ENCODE peak calls at places on chromosome 18, in five cellular contexts. O is astrocyte, I is H1, K is PC-3, G is neuronal stem cell. S is an unnamed sample.

GRCh38 chr18:50981381-50981780 is 13.5 kb downstream of the ELAC1 start:
- DNase-seq in O (peak; percentile 42), I (no peak), K (no peak), G (no peak), S (no peak)

GRCh38 chr18:35513181-35513932 is 15.6 kb upstream of the INO80C start:
- DNase-seq in O (peak; percentile 81), I (no peak), K (peak; percentile 17), G (no peak), S (peak; percentile 97)

GRCh38 chr18:22713511-22713910 is 219.6 kb upstream of the RBBP8 start:
- DNase-seq in O (peak; percentile 49), I (no peak), K (no peak), G (no peak), S (no peak)

GRCh38 chr18:61954347-61954746 is 61.5 kb upstream of the RNF152 start:
- DNase-seq in O (no peak), I (no peak), K (no peak), G (no peak), S (no peak)

GRCh38 chr18:26741041-26741440 is 124.5 kb downstream of the AQP4 start:
- DNase-seq in O (no peak), I (no peak), K (peak; percentile 82), G (no peak), S (no peak)

GRCh38 chr18:11308499-11308898 is 159.1 kb upstream of the PIEZO2 start:
- DNase-seq in O (peak; percentile 68), I (no peak), K (no peak), G (no peak), S (no peak)

GRCh38 chr18:23835506-23835905 is 146.3 kb downstream of the LAMA3 start:
- DNase-seq in O (no peak), I (no peak), K (no peak), G (no peak), S (no peak)

GRCh38 chr18:78073275-78073674 is 823.6 kb downstream of the GALR1 start:
- DNase-seq in O (no peak), I (no peak), K (peak; percentile 31), G (no peak), S (peak; percentile 13)

GRCh38 chr18:46718501-46719341 is 38.1 kb downstream of the ST8SIA5 start:
- DNase-seq in O (peak; percentile 88), I (no peak), K (peak; percentile 74), G (no peak), S (peak; percentile 30)

GRCh38 chr18:7568426-7568825 is 1.3 kb downstream of the PTPRM start:
- DNase-seq in O (peak; percentile 25), I (no peak), K (peak; percentile 28), G (no peak), S (peak; percentile 74)

GRCh38 chr18:24369420-24369819 is 28.2 kb downstream of the OSBPL1A start:
- DNase-seq in O (peak; percentile 42), I (no peak), K (no peak), G (no peak), S (no peak)

GRCh38 chr18:3088444-3088843 is 75.5 kb upstream of the LPIN2 start:
- DNase-seq in O (no peak), I (no peak), K (no peak), G (no peak), S (no peak)

GRCh38 chr18:68233043-68233442 is 481.9 kb downstream of the TMX3 start:
- DNase-seq in O (no peak), I (no peak), K (no peak), G (no peak), S (no peak)

GRCh38 chr18:26405190-26405781 is 143.1 kb downstream of the KCTD1 start:
- DNase-seq in O (peak; percentile 19), I (no peak), K (peak; percentile 62), G (no peak), S (peak; percentile 47)

GRCh38 chr18:76459312-76459686 is 35.7 kb downstream of the ZNF516 start:
- DNase-seq in O (no peak), I (no peak), K (no peak), G (no peak), S (no peak)

GRCh38 chr18:35672897-35673296 is 91.4 kb downstream of the GALNT1 start:
- DNase-seq in O (peak; percentile 8), I (no peak), K (peak; percentile 90), G (no peak), S (no peak)

GRCh38 chr18:43420950-43421349 is 143.7 kb upstream of the SYT4 start:
- DNase-seq in O (no peak), I (no peak), K (no peak), G (no peak), S (peak; percentile 61)

GRCh38 chr18:45774065-45774521 is 50.1 kb downstream of the SLC14A1 start:
- DNase-seq in O (peak; percentile 61), I (no peak), K (peak; percentile 76), G (no peak), S (no peak)

GRCh38 chr18:808086-808485 is 4.0 kb downstream of the YES1 start:
- DNase-seq in O (peak; percentile 26), I (no peak), K (no peak), G (no peak), S (no peak)

GRCh38 chr18:154151-154550 is 4.2 kb upstream of the USP14 start:
- DNase-seq in O (no peak), I (no peak), K (peak; percentile 16), G (no peak), S (no peak)

GRCh38 chr18:27769152-27769551 is 407.8 kb downstream of the CDH2 start:
- DNase-seq in O (no peak), I (no peak), K (peak; percentile 12), G (no peak), S (no peak)

GRCh38 chr18:57134564-57135211 is 12.2 kb upstream of the BOD1L2 start:
- DNase-seq in O (no peak), I (no peak), K (no peak), G (peak; percentile 27), S (peak; percentile 86)

GRCh38 chr18:31225668-31226067 is 63.0 kb upstream of the DSC1 start:
- DNase-seq in O (peak; percentile 96), I (no peak), K (no peak), G (peak; percentile 65), S (peak; percentile 98)

GRCh38 chr18:49483198-49483597 is 3.8 kb downstream of the C18orf32 start:
- DNase-seq in O (no peak), I (no peak), K (no peak), G (no peak), S (no peak)

GRCh38 chr18:77249583-77250500 is at the start of gene GALR1:
- DNase-seq in O (no peak), I (no peak), K (no peak), G (peak; percentile 38), S (peak; percentile 23)

GRCh38 chr18:30248061-30248460 is 794.5 kb downstream of the DSC3 start:
- DNase-seq in O (peak; percentile 2), I (no peak), K (no peak), G (no peak), S (no peak)

DNA sequence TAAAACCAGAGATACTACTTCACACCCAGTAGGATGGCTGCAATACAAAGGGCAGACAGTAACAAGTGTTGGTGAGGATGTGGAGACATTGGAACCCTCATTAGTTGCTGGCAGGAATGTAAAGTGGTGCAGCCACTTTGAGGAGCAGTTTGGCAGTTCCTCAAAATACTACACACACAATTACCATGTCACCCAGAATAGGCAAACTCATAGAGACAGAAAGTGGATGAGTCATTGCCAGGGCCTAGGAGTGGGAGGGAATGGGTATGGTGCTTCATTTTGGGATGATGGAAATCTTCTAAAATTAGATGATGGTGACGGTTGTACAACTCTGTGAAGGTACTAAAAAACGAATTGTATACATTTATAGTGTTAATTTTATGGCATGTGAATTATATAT is 54.8 kb downstream of the ATP9B start:
- DNase-seq in O (peak; percentile 31), I (no peak), K (peak; percentile 19), G (no peak), S (peak; percentile 13)
- H3K4me1 ChIP-seq in O (no peaks in the 10 kb centered on the region), I (no peaks in the 10 kb centered on the region), K (no peaks in the 10 kb centered on the region), G (no peaks in the 10 kb centered on the region), S (no peaks in the 10 kb centered on the region)

DNA sequence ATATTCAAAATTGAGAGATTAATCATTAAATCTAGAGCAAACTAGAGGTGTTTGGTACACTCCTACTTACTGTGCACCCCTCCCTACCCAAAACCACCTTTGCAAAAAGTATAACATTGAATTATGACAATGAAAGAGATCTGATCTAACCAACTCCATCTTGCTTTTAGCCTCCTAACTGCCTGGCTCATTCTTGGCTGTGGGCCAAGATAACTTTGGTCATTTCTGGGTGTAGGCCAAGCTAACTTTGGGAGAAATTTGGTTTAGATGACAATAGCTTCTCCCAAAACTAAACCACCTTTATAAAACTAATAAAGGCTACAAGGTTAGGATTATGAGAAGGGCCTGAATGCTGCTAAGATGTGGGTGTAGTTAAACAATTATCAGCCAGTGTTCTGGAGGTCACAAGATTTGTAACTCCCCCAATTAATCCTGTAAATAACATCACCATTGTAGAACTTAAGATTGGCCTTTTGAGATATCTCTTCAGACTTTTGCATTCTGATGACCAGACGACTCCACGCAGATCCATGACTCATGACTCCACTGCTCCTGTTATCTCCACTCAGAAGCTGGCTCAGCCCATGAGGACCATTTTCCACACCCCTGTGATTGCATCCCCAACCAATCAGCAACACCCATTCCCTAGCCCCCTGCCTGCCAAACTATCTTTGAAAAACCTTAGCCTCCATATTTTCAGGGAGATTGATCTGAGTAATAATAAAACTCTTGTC is 160.2 kb downstream of the FBXO15 start:
- DNase-seq in O (peak; percentile 29), I (no peak), K (peak; percentile 64), G (no peak), S (no peak)
- H3K4me2 ChIP-seq in O (peak overlapping the region; percentile 36), I (no peak overlapping the region), K (peak overlapping the region; percentile 36), G (no peak overlapping the region), S (no peak overlapping the region)

GRCh38 chr18:63147010-63147409 is 172.6 kb downstream of the BCL2 start:
- DNase-seq in O (no peak), I (no peak), K (no peak), G (no peak), S (no peak)

GRCh38 chr18:63147973-63148372 is 171.6 kb downstream of the BCL2 start:
- DNase-seq in O (no peak), I (no peak), K (no peak), G (no peak), S (no peak)

GRCh38 chr18:63148449-63149199 is 170.9 kb downstream of the BCL2 start:
- DNase-seq in O (peak; percentile 11), I (no peak), K (no peak), G (no peak), S (no peak)

GRCh38 chr18:63144748-63145147 is 174.8 kb downstream of the BCL2 start:
- DNase-seq in O (no peak), I (no peak), K (no peak), G (no peak), S (no peak)

DNA sequence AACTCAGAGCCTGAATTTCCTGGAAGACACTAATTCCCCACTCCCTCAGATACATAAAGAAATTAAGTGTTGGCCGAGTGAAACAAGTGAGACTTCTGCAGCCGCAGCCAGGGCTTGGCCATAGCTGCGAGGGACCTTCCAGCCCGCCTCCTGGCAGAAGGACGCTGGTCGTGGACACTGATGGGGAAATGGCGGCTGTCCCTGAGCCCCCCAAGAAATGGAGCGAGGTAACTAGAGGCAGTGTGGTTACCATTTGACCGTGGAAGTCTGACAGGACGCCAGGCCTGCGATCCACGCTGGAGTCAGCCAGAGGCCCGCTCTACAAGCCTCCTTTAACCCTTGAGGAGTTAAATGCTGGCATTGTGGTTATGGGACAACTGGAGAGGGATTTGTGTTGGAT is 173.4 kb downstream of the BCL2 start:
- DNase-seq in O (no peak), I (no peak), K (no peak), G (no peak), S (no peak)
- H3K4me3 ChIP-seq in O (no peak overlapping the region), I (no peak overlapping the region), K (no peak overlapping the region), G (no peak overlapping the region), S (no peak overlapping the region)

DNA sequence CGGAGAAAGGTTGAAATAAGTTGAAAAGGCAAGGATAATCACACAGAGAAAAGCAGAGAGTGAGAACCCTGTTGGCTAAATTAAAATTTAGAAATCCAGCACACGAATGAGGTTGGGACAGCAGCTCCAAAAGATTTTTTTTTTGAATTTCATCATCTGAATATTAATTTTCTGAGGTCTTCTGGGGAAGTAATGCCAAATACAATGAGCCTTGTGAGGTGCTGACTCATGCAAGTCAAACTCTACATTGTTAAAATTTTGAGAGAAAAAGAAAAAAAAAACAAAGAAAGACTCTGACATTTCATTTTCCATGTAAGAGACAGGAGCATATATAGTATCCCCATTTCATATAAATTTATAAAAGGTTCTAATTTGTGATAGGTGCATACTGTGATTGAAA is 614.2 kb upstream of the CDH2 start:
- DNase-seq in O (no peak), I (no peak), K (no peak), G (no peak), S (no peak)
- H3K4me1 ChIP-seq in O (peaks cover 9% of the 10 kb centered on the region), I (no peaks in the 10 kb centered on the region), K (peaks cover 51% of the 10 kb centered on the region), G (peaks cover 10% of the 10 kb centered on the region), S (no peaks in the 10 kb centered on the region)